ENCODE peak calls at places on chromosome 3, in four cellular contexts. P, K, V and H are unnamed samples.
A peak's percentile ranks its signal among the peaks of the same experiment; 100 is the strongest.

GRCh38 chr3:43180027-43180426 is 74.1 kb upstream of the POMGNT2 start:
- DNase-seq in V (peak; percentile 96), K (no peak), P (no peak), H (no peak)

GRCh38 chr3:191320316-191320715 is 8.9 kb upstream of the CCDC50 start:
- DNase-seq in K (no peak), P (no peak), V (no peak), H (no peak)

GRCh38 chr3:40557558-40558161 is 32.9 kb downstream of the ZNF621 start:
- DNase-seq in V (no peak), P (no peak), K (no peak), H (no peak)

GRCh38 chr3:183386651-183387050 is 41.8 kb downstream of the MCF2L2 start:
- DNase-seq in P (no peak), V (no peak), K (no peak), H (no peak)

GRCh38 chr3:48989126-48989795 is 780 bp upstream of the P4HTM start:
- DNase-seq in V (peak; percentile 4), K (peak; percentile 65), P (no peak), H (no peak)

GRCh38 chr3:50138266-50139230 is 16.6 kb upstream of the SEMA3F start:
- DNase-seq in P (no peak), V (no peak), K (peak; percentile 89), H (peak; percentile 63)

GRCh38 chr3:150449169-150449721 is 41.1 kb downstream of the TSC22D2 start:
- DNase-seq in P (no peak), K (no peak), V (peak; percentile 85), H (no peak)

GRCh38 chr3:138367912-138368311 is 19.5 kb downstream of the MRAS start:
- DNase-seq in V (peak; percentile 23), P (no peak), K (no peak), H (no peak)

DNA sequence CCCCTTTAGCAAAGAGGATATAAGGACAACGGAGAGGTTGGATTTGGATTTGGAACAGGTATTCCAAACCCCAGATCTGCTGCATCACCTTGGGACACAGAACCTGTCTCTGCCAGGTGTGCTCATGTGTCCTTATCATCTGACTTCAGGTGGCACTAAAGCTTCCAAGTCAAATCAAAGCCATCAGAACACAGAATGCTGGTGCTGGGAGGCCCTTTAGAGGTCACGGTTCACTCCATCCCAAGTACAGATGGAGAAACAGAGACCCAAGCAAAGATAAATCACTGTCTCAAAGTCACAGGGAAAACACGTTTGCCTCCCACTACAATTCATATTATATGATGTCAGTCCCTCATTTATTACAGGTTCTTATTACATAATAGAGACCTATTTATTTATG is 72.8 kb downstream of the HES1 start:
- DNase-seq in P (no peak), K (no peak), V (no peak), H (no peak)
- H3K4me2 ChIP-seq in P (no peak overlapping the region), K (no peak overlapping the region), V (no peak overlapping the region), H (no peak overlapping the region)

GRCh38 chr3:171132873-171133272 is 106.4 kb upstream of the SLC2A2 start:
- DNase-seq in P (no peak), K (no peak), V (peak; percentile 85), H (no peak)

GRCh38 chr3:171138027-171138426 is 111.5 kb upstream of the SLC2A2 start:
- DNase-seq in P (no peak), K (no peak), V (no peak), H (no peak)

GRCh38 chr3:171134170-171134569 is 107.7 kb upstream of the SLC2A2 start:
- DNase-seq in P (no peak), V (no peak), K (no peak), H (no peak)

GRCh38 chr3:171140246-171140645 is 113.7 kb upstream of the SLC2A2 start:
- DNase-seq in V (no peak), P (no peak), K (no peak), H (no peak)

DNA sequence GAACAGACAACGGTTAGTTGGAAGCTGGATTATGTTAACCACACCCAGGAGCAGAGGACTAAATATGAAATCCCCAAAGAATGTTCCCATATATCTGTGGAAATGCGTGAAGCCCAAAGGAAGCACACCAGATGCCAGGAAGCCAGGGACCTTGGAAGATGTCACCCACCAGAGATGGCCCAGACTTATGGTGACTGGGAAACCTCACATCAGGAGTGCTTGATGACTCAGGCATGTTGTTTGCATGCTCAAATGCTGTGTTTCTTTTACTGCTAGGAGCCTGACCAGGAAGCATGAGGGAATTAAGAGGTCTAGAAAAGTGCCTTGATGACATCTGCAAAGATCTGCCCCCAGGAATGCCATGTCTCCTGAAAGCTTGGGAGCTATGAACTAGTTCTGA is 109.0 kb upstream of the SLC2A2 start:
- DNase-seq in V (peak; percentile 59), P (no peak), K (no peak), H (no peak)
- H4K5ac ChIP-seq in V (no peak overlapping the region), P (no peak overlapping the region), K (no peak overlapping the region), H (no peak overlapping the region)

DNA sequence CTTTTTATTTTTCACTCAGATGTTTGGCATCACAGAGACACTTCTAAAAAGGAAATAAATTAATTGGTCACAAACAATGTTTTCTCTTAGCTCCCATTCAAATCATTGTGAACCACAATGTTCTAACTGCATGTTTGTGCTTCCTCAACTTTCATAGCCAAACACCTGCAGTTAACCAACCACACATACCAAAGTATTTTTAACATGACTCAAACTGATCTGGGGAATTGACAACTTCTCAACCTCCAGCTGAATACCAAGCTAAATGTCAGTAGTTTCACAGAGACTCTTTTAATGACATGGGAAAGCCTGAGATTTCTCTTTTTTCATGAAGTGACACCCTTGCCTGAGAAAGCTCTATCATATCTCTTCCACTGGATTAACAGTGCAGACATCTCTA is 217.9 kb upstream of the MME start:
- DNase-seq in P (no peak), K (peak; percentile 14), V (peak; percentile 70), H (no peak)
- H3K4me2 ChIP-seq in P (no peak overlapping the region), K (no peak overlapping the region), V (no peak overlapping the region), H (no peak overlapping the region)

DNA sequence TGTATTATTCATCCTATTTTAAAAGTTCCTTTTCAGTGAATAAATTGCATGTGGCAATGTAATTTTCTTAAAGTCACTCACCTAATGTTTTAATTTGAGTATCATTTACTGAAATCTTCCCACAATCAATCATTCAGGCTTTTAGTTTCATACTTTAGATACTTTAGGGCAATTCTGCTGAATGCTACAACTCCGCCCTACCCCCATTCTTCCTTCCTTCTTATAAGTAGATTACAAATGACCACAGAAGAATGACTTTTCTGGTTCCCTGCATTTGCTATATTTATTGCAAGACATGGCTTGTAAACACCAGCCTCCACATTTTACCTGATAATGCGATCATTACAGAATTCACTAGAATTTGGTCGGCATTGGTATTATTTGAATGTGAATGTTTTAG is 1061.9 kb downstream of the FHIT start:
- DNase-seq in P (no peak), K (no peak), V (no peak), H (no peak)
- H4K5ac ChIP-seq in P (no peak overlapping the region), K (no peak overlapping the region), V (no peak overlapping the region), H (no peak overlapping the region)

DNA sequence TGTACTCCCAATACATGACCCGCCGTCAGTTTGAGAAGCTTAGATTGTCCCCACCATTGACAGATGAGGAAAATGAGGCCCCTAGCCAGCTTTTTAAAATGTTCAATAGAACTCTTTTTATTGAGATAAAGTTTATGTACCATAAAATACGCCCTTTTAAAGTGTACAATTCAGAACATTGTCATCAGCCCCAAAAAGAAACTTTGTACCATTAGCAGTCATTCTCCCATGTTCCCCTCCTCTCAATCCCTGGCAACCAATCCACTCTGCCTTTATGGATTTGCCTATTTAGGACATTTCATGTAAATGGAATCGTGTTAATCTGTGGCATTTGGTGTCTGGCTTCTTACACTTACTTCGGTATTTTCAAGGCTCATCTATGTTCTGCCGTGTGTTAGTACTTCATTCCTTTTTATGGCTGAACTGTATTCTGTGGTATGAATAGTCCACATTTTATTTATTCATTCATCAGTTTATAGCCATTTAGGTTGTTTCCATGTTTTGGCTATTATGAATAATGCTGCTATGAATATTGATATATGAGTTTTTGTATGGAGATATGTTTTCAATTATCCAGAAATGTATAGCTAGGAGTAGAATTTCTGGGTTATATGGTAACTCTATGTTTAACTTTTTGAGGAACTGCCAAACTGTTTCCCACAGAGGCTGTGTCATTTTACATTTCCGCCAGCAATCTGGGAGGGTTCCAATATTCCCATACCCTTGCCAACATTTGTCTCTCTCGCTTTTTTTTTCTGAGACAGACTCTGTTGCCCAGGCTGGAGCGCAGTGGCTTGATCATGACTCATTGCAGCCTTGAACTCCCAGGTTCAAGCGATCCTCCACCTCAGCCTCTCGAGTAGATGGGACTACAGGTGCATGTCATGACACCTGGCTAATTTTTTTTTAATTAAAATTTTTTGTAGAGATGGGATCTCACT is 15.3 kb upstream of the PTPN23 start:
- DNase-seq in K (no peak), V (peak; percentile 76), P (no peak), H (no peak)
- H3K4me2 ChIP-seq in K (no peak overlapping the region), V (no peak overlapping the region), P (no peak overlapping the region), H (no peak overlapping the region)

DNA sequence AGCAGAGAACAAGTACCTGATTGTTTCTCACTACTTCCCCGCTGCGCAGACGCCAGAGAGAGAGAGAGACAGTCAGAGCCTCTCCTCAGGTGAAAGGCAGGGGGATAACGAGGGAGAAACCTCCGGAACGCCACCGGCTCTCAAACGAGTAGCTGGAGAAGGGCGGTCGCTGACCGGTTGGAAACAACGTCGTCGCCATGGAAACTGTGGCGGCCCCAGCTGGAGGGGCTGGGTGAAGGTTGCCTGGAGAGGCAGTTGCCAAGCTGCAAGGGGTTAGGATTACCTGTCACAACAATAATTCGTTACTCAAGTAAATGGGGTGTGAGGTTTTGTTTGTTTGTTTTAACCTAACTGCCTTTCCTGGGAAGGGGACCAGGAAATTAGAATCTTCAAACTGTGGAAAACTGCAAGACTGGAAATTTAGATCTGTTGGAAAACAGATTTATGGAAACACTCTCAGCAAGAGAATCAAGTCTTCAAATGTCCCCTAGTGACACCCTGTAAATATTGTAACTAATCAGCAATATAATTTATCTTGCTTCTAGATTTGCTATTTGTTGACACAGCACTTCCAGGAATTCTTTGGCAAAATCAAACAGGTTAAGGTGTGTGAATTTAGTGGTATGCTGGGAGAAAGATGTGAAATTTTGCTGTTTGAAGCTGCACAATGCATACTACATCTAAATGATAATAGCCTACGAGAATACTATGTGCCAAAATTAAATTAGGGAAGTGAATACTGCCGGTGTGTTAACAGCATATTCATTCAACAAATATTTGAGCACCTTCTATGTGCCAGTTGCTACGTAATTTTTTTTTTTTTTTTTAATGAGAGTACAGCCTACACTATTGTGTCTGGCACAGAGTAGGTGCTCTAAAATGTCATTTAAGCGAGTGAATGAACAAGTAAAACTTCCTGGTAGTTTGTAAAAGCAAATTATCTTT is at the start of gene DNAH12:
- DNase-seq in K (peak; percentile 99), V (no peak), P (peak; percentile 78), H (peak; percentile 96)
- H4K5ac ChIP-seq in K (no peak within 1 kb of the TSS), V (no peak within 1 kb of the TSS), P (no peak within 1 kb of the TSS), H (no peak within 1 kb of the TSS)

DNA sequence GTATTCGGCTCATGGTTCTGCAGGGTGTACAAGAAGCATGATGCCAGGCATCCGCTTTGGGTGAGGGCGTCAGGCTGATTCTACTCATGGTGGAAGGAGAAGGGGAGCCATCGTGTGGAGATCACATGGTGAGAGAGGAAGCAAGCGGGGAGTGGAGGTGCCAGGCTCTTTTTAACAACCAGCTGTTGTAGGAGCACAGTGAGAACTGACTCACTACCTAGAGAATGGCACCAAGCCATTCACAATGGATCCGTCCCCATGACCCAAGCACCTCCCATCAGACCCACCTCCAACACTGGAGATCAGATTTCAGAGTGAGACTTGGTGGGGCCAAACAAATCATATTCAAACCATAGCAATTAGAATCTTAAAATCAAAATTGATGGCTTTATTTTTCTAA is 259.8 kb upstream of the CTDSPL start:
- DNase-seq in K (peak; percentile 39), P (peak; percentile 9), V (no peak), H (no peak)
- H3K4me2 ChIP-seq in K (no peak overlapping the region), P (no peak overlapping the region), V (no peak overlapping the region), H (no peak overlapping the region)

DNA sequence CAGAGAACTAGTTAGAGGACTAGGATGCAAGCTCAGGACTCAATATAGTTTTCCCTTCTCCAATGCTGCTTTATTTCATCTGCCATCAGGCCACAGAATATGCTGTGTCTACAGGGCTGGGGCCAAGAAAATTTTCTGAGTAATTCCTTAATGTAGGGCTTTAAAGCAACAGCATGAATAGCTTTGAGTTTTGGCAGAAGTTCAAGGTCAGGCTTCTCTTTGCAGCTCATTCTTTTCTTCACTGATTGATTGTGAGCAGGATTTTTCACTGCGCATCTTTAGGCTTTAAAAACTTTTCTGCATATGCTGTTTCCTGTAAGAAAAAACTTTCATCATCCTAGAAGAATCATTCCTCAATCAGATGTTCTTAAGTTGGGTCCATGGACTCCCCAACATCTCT is 4.6 kb downstream of the TMEM108 start:
- DNase-seq in P (no peak), K (no peak), V (peak; percentile 8), H (no peak)
- H4K5ac ChIP-seq in P (no peak overlapping the region), K (no peak overlapping the region), V (no peak overlapping the region), H (no peak overlapping the region)